ENCODE peak calls at places on chromosome 16, in eight cellular contexts. One of them, this sample, is unnamed.

GRCh38 chr16:4767872-4768548 is 1.0 kb upstream of the ZNF500 start:
- DNase-seq in activated CD4-positive, CD25-positive, alpha-beta regulatory T cell: no peak
- DNase-seq in T-cell: no peak
- DNase-seq in naive thymus-derived CD4-positive, alpha-beta T cell: no peak
- DNase-seq in choroid plexus epithelial cell: peak; percentile 57
- DNase-seq in activated T-cell treated with anti-CD3 and anti-CD28 coated beads, Interleukin-2, amount 50 U/mL, for 4 hours: no peak
- DNase-seq in B cell: no peak
- DNase-seq in effector memory CD4-positive, alpha-beta T cell: no peak
- DNase-seq in this sample: no peak

GRCh38 chr16:58563235-58563634 is 47.9 kb downstream of the SETD6 start:
- DNase-seq in activated CD4-positive, CD25-positive, alpha-beta regulatory T cell: no peak
- DNase-seq in choroid plexus epithelial cell: peak; percentile 78
- DNase-seq in naive thymus-derived CD4-positive, alpha-beta T cell: no peak
- DNase-seq in activated T-cell treated with anti-CD3 and anti-CD28 coated beads, Interleukin-2, amount 50 U/mL, for 4 hours: no peak
- DNase-seq in T-cell: no peak
- DNase-seq in effector memory CD4-positive, alpha-beta T cell: no peak
- DNase-seq in B cell: no peak
- DNase-seq in this sample: no peak

GRCh38 chr16:27651299-27651698 is 101.4 kb downstream of the KATNIP start:
- DNase-seq in choroid plexus epithelial cell: no peak
- DNase-seq in effector memory CD4-positive, alpha-beta T cell: no peak
- DNase-seq in naive thymus-derived CD4-positive, alpha-beta T cell: no peak
- DNase-seq in activated CD4-positive, CD25-positive, alpha-beta regulatory T cell: no peak
- DNase-seq in activated T-cell treated with anti-CD3 and anti-CD28 coated beads, Interleukin-2, amount 50 U/mL, for 4 hours: no peak
- DNase-seq in B cell: no peak
- DNase-seq in T-cell: no peak
- DNase-seq in this sample: no peak

GRCh38 chr16:82660078-82660645 is 33.4 kb downstream of the CDH13 start:
- DNase-seq in choroid plexus epithelial cell: peak; percentile 84
- DNase-seq in activated T-cell treated with anti-CD3 and anti-CD28 coated beads, Interleukin-2, amount 50 U/mL, for 4 hours: peak; percentile 13
- DNase-seq in T-cell: no peak
- DNase-seq in B cell: no peak
- DNase-seq in activated CD4-positive, CD25-positive, alpha-beta regulatory T cell: no peak
- DNase-seq in naive thymus-derived CD4-positive, alpha-beta T cell: no peak
- DNase-seq in effector memory CD4-positive, alpha-beta T cell: peak; percentile 47
- DNase-seq in this sample: no peak

GRCh38 chr16:56245197-56245596 is 53.9 kb downstream of the GNAO1 start:
- DNase-seq in choroid plexus epithelial cell: no peak
- DNase-seq in activated T-cell treated with anti-CD3 and anti-CD28 coated beads, Interleukin-2, amount 50 U/mL, for 4 hours: no peak
- DNase-seq in activated CD4-positive, CD25-positive, alpha-beta regulatory T cell: no peak
- DNase-seq in B cell: no peak
- DNase-seq in effector memory CD4-positive, alpha-beta T cell: no peak
- DNase-seq in naive thymus-derived CD4-positive, alpha-beta T cell: no peak
- DNase-seq in T-cell: no peak
- DNase-seq in this sample: peak; percentile 51

GRCh38 chr16:89547860-89548259 is 12.6 kb upstream of the RPL13 start:
- DNase-seq in effector memory CD4-positive, alpha-beta T cell: no peak
- DNase-seq in naive thymus-derived CD4-positive, alpha-beta T cell: no peak
- DNase-seq in T-cell: no peak
- DNase-seq in B cell: no peak
- DNase-seq in choroid plexus epithelial cell: no peak
- DNase-seq in activated CD4-positive, CD25-positive, alpha-beta regulatory T cell: no peak
- DNase-seq in activated T-cell treated with anti-CD3 and anti-CD28 coated beads, Interleukin-2, amount 50 U/mL, for 4 hours: no peak
- DNase-seq in this sample: no peak

GRCh38 chr16:56866955-56867830 is 2.2 kb downstream of the SLC12A3 start:
- DNase-seq in naive thymus-derived CD4-positive, alpha-beta T cell: peak; percentile 45
- DNase-seq in activated CD4-positive, CD25-positive, alpha-beta regulatory T cell: no peak
- DNase-seq in activated T-cell treated with anti-CD3 and anti-CD28 coated beads, Interleukin-2, amount 50 U/mL, for 4 hours: peak; percentile 39
- DNase-seq in B cell: peak; percentile 66
- DNase-seq in choroid plexus epithelial cell: peak; percentile 87
- DNase-seq in effector memory CD4-positive, alpha-beta T cell: no peak
- DNase-seq in T-cell: no peak
- DNase-seq in this sample: peak; percentile 55

GRCh38 chr16:84986879-84987278 is 24.5 kb downstream of the ZDHHC7 start:
- DNase-seq in effector memory CD4-positive, alpha-beta T cell: no peak
- DNase-seq in naive thymus-derived CD4-positive, alpha-beta T cell: no peak
- DNase-seq in B cell: no peak
- DNase-seq in T-cell: no peak
- DNase-seq in activated T-cell treated with anti-CD3 and anti-CD28 coated beads, Interleukin-2, amount 50 U/mL, for 4 hours: no peak
- DNase-seq in choroid plexus epithelial cell: no peak
- DNase-seq in activated CD4-positive, CD25-positive, alpha-beta regulatory T cell: no peak
- DNase-seq in this sample: no peak

GRCh38 chr16:21101631-21102420 is 48.8 kb downstream of the DNAH3 start:
- DNase-seq in activated T-cell treated with anti-CD3 and anti-CD28 coated beads, Interleukin-2, amount 50 U/mL, for 4 hours: no peak
- DNase-seq in B cell: no peak
- DNase-seq in naive thymus-derived CD4-positive, alpha-beta T cell: no peak
- DNase-seq in T-cell: peak; percentile 1
- DNase-seq in activated CD4-positive, CD25-positive, alpha-beta regulatory T cell: no peak
- DNase-seq in effector memory CD4-positive, alpha-beta T cell: no peak
- DNase-seq in choroid plexus epithelial cell: peak; percentile 49
- DNase-seq in this sample: peak; percentile 31

GRCh38 chr16:67286441-67287235 is 7.3 kb downstream of the PLEKHG4 start:
- DNase-seq in activated CD4-positive, CD25-positive, alpha-beta regulatory T cell: no peak
- DNase-seq in effector memory CD4-positive, alpha-beta T cell: no peak
- DNase-seq in activated T-cell treated with anti-CD3 and anti-CD28 coated beads, Interleukin-2, amount 50 U/mL, for 4 hours: no peak
- DNase-seq in T-cell: no peak
- DNase-seq in naive thymus-derived CD4-positive, alpha-beta T cell: no peak
- DNase-seq in choroid plexus epithelial cell: no peak
- DNase-seq in B cell: no peak
- DNase-seq in this sample: no peak

GRCh38 chr16:54034684-54035083 is 251.9 kb downstream of the IRX3 start:
- DNase-seq in effector memory CD4-positive, alpha-beta T cell: no peak
- DNase-seq in choroid plexus epithelial cell: no peak
- DNase-seq in activated CD4-positive, CD25-positive, alpha-beta regulatory T cell: no peak
- DNase-seq in B cell: no peak
- DNase-seq in naive thymus-derived CD4-positive, alpha-beta T cell: no peak
- DNase-seq in activated T-cell treated with anti-CD3 and anti-CD28 coated beads, Interleukin-2, amount 50 U/mL, for 4 hours: no peak
- DNase-seq in T-cell: no peak
- DNase-seq in this sample: no peak

GRCh38 chr16:30649725-30650368 is 913 bp upstream of the PRR14 start:
- DNase-seq in activated CD4-positive, CD25-positive, alpha-beta regulatory T cell: no peak
- DNase-seq in B cell: no peak
- DNase-seq in choroid plexus epithelial cell: no peak
- DNase-seq in activated T-cell treated with anti-CD3 and anti-CD28 coated beads, Interleukin-2, amount 50 U/mL, for 4 hours: peak; percentile 30
- DNase-seq in effector memory CD4-positive, alpha-beta T cell: no peak
- DNase-seq in naive thymus-derived CD4-positive, alpha-beta T cell: no peak
- DNase-seq in T-cell: no peak
- DNase-seq in this sample: no peak

GRCh38 chr16:22848451-22848850 is 34.5 kb downstream of the HS3ST2 start:
- DNase-seq in activated T-cell treated with anti-CD3 and anti-CD28 coated beads, Interleukin-2, amount 50 U/mL, for 4 hours: no peak
- DNase-seq in choroid plexus epithelial cell: no peak
- DNase-seq in B cell: no peak
- DNase-seq in naive thymus-derived CD4-positive, alpha-beta T cell: no peak
- DNase-seq in T-cell: no peak
- DNase-seq in activated CD4-positive, CD25-positive, alpha-beta regulatory T cell: no peak
- DNase-seq in effector memory CD4-positive, alpha-beta T cell: no peak
- DNase-seq in this sample: no peak

GRCh38 chr16:7233963-7234362 is 98.7 kb upstream of the RBFOX1 start:
- DNase-seq in activated CD4-positive, CD25-positive, alpha-beta regulatory T cell: no peak
- DNase-seq in effector memory CD4-positive, alpha-beta T cell: no peak
- DNase-seq in choroid plexus epithelial cell: no peak
- DNase-seq in activated T-cell treated with anti-CD3 and anti-CD28 coated beads, Interleukin-2, amount 50 U/mL, for 4 hours: no peak
- DNase-seq in T-cell: no peak
- DNase-seq in B cell: no peak
- DNase-seq in naive thymus-derived CD4-positive, alpha-beta T cell: no peak
- DNase-seq in this sample: no peak

GRCh38 chr16:64657316-64658011 is 464.4 kb downstream of the CDH11 start:
- DNase-seq in naive thymus-derived CD4-positive, alpha-beta T cell: no peak
- DNase-seq in activated CD4-positive, CD25-positive, alpha-beta regulatory T cell: no peak
- DNase-seq in choroid plexus epithelial cell: peak; percentile 59
- DNase-seq in B cell: no peak
- DNase-seq in effector memory CD4-positive, alpha-beta T cell: no peak
- DNase-seq in activated T-cell treated with anti-CD3 and anti-CD28 coated beads, Interleukin-2, amount 50 U/mL, for 4 hours: no peak
- DNase-seq in T-cell: no peak
- DNase-seq in this sample: no peak

GRCh38 chr16:14415291-14415690 is 214.8 kb downstream of the PARN start:
- DNase-seq in naive thymus-derived CD4-positive, alpha-beta T cell: no peak
- DNase-seq in activated CD4-positive, CD25-positive, alpha-beta regulatory T cell: no peak
- DNase-seq in B cell: no peak
- DNase-seq in activated T-cell treated with anti-CD3 and anti-CD28 coated beads, Interleukin-2, amount 50 U/mL, for 4 hours: no peak
- DNase-seq in effector memory CD4-positive, alpha-beta T cell: no peak
- DNase-seq in T-cell: no peak
- DNase-seq in choroid plexus epithelial cell: no peak
- DNase-seq in this sample: no peak

GRCh38 chr16:66359811-66360608 is 6.5 kb upstream of the CDH5 start:
- DNase-seq in activated T-cell treated with anti-CD3 and anti-CD28 coated beads, Interleukin-2, amount 50 U/mL, for 4 hours: no peak
- DNase-seq in T-cell: no peak
- DNase-seq in B cell: no peak
- DNase-seq in choroid plexus epithelial cell: no peak
- DNase-seq in effector memory CD4-positive, alpha-beta T cell: no peak
- DNase-seq in activated CD4-positive, CD25-positive, alpha-beta regulatory T cell: no peak
- DNase-seq in naive thymus-derived CD4-positive, alpha-beta T cell: no peak
- DNase-seq in this sample: peak; percentile 37

GRCh38 chr16:80667925-80668324 is 127.1 kb downstream of the DYNLRB2 start:
- DNase-seq in B cell: peak; percentile 24
- DNase-seq in effector memory CD4-positive, alpha-beta T cell: no peak
- DNase-seq in activated CD4-positive, CD25-positive, alpha-beta regulatory T cell: no peak
- DNase-seq in naive thymus-derived CD4-positive, alpha-beta T cell: no peak
- DNase-seq in T-cell: no peak
- DNase-seq in activated T-cell treated with anti-CD3 and anti-CD28 coated beads, Interleukin-2, amount 50 U/mL, for 4 hours: no peak
- DNase-seq in choroid plexus epithelial cell: no peak
- DNase-seq in this sample: no peak

GRCh38 chr16:80681436-80681835 is 123.0 kb downstream of the CDYL2 start:
- DNase-seq in activated CD4-positive, CD25-positive, alpha-beta regulatory T cell: no peak
- DNase-seq in effector memory CD4-positive, alpha-beta T cell: no peak
- DNase-seq in T-cell: no peak
- DNase-seq in choroid plexus epithelial cell: no peak
- DNase-seq in B cell: no peak
- DNase-seq in naive thymus-derived CD4-positive, alpha-beta T cell: no peak
- DNase-seq in activated T-cell treated with anti-CD3 and anti-CD28 coated beads, Interleukin-2, amount 50 U/mL, for 4 hours: no peak
- DNase-seq in this sample: no peak

GRCh38 chr16:88039591-88039990 is 88.4 kb downstream of the BANP start:
- DNase-seq in activated T-cell treated with anti-CD3 and anti-CD28 coated beads, Interleukin-2, amount 50 U/mL, for 4 hours: no peak
- DNase-seq in T-cell: no peak
- DNase-seq in activated CD4-positive, CD25-positive, alpha-beta regulatory T cell: no peak
- DNase-seq in choroid plexus epithelial cell: no peak
- DNase-seq in effector memory CD4-positive, alpha-beta T cell: no peak
- DNase-seq in B cell: no peak
- DNase-seq in naive thymus-derived CD4-positive, alpha-beta T cell: no peak
- DNase-seq in this sample: no peak

GRCh38 chr16:4358831-4359561 is 7.9 kb upstream of the PAM16 start:
- DNase-seq in B cell: peak; percentile 70
- DNase-seq in effector memory CD4-positive, alpha-beta T cell: peak; percentile 31
- DNase-seq in choroid plexus epithelial cell: no peak
- DNase-seq in naive thymus-derived CD4-positive, alpha-beta T cell: peak; percentile 61
- DNase-seq in activated T-cell treated with anti-CD3 and anti-CD28 coated beads, Interleukin-2, amount 50 U/mL, for 4 hours: peak; percentile 65
- DNase-seq in activated CD4-positive, CD25-positive, alpha-beta regulatory T cell: peak; percentile 63
- DNase-seq in T-cell: peak; percentile 44
- DNase-seq in this sample: peak; percentile 84